ENCODE peak calls at places on chromosomes 6 and 20, in ten cellular contexts. V is GM12878, J is MM.1S, Y is stomach, I is AG09319, E is A549, Z is cardiac fibroblast, N is OCI-LY7, A is psoas muscle, O is fibroblast of mammary gland. U is an unnamed sample.

GRCh38 chr20:49187330-49188100 is 619 bp downstream of the STAU1 start:
- DNase-seq in Y (peak; percentile 28), J (peak; percentile 21), E (no peak), O (no peak), A (no peak), I (no peak), Z (no peak), V (no peak), N (peak; percentile 52), U (peak; percentile 71)

GRCh38 chr6:135575629-135576028 is 78.1 kb upstream of the AHI1 start:
- DNase-seq in V (no peak), N (no peak), J (no peak), A (no peak), I (no peak), Z (no peak), O (no peak), E (no peak), Y (no peak), U (no peak)

GRCh38 chr20:49482621-49483017 is at the start of gene KCNB1:
- DNase-seq in E (peak; percentile 31), A (peak; percentile 73), O (peak; percentile 18), V (no peak), Z (peak; percentile 41), N (peak; percentile 19), J (peak; percentile 19), Y (peak; percentile 42), I (no peak), U (peak; percentile 75)

GRCh38 chr6:118263929-118264486 is 284.1 kb upstream of the PLN start:
- DNase-seq in Z (peak; percentile 25), O (peak; percentile 57), V (no peak), I (no peak), A (no peak), Y (no peak), N (peak; percentile 6), J (no peak), E (peak; percentile 5), U (peak; percentile 6)

GRCh38 chr6:4665489-4666417 is 110.5 kb upstream of the CDYL start:
- DNase-seq in A (no peak), V (no peak), Z (peak; percentile 52), N (no peak), E (no peak), J (no peak), I (no peak), Y (no peak), O (peak; percentile 40), U (no peak)

GRCh38 chr6:130076512-130076911 is 58.1 kb downstream of the L3MBTL3 start:
- DNase-seq in Z (peak; percentile 15), O (peak; percentile 19), J (no peak), Y (no peak), V (no peak), N (peak; percentile 7), I (no peak), A (no peak), E (no peak), U (no peak)

GRCh38 chr6:684831-685636 is 7.9 kb downstream of the EXOC2 start:
- DNase-seq in N (no peak), J (peak; percentile 66), O (peak; percentile 59), Y (no peak), A (no peak), I (no peak), V (peak; percentile 53), E (no peak), Z (peak; percentile 76), U (peak; percentile 75)

GRCh38 chr20:16485406-16485805 is 87.8 kb downstream of the KIF16B start:
- DNase-seq in V (no peak), I (no peak), Z (no peak), N (no peak), J (no peak), O (peak; percentile 64), A (no peak), Y (no peak), E (no peak), U (no peak)

GRCh38 chr6:28207244-28208179 is 17.6 kb upstream of the ZSCAN9 start:
- DNase-seq in A (no peak), O (peak; percentile 28), Y (no peak), N (no peak), I (no peak), J (peak; percentile 36), V (no peak), E (peak; percentile 17), Z (peak; percentile 37), U (peak; percentile 59)

GRCh38 chr6:83216806-83217205 is 23.6 kb downstream of the RWDD2A start:
- DNase-seq in V (no peak), I (no peak), O (peak; percentile 6), Y (no peak), Z (no peak), A (no peak), E (no peak), N (no peak), J (no peak), U (no peak)

GRCh38 chr20:7843613-7844012 is 96.6 kb downstream of the HAO1 start:
- DNase-seq in V (no peak), J (no peak), Z (peak; percentile 85), E (no peak), A (peak; percentile 50), I (peak; percentile 18), O (peak; percentile 87), N (no peak), Y (no peak), U (no peak)

GRCh38 chr6:15588966-15589634 is 73.7 kb downstream of the DTNBP1 start:
- DNase-seq in V (no peak), O (peak; percentile 84), Z (peak; percentile 61), N (no peak), E (no peak), Y (no peak), A (no peak), J (no peak), I (no peak), U (no peak)

GRCh38 chr20:32623667-32624157 is 38.6 kb upstream of the NOL4L start:
- DNase-seq in J (no peak), A (no peak), O (no peak), Z (no peak), E (no peak), I (no peak), N (no peak), Y (peak; percentile 47), V (no peak), U (no peak)
- TF ChIP-seq CTCF in J (no peak), A (no peak), O (no peak), Z (no peak), E (no peak), I (no peak), N (peak; percentile 28), Y (no peak), V (no peak), U (no peak)

DNA sequence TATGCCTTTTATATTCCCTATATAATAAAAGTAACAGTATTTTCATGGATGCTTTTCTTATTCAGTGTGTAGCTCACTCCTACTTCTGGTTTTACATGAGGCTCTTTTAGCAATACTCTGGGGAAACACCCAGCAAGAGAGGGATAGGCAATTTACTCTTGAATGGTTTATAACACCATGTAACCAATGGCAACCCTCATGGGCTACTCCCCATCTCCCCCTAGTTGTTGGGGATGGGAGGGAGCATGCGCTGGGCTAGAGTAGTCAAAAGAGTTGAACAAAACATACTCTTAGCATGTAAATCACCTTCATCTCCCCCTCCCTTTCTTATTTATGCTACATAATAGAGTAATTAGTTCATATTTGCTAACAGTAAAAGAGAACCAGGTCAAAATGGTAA is 140.1 kb upstream of the LRFN2 start:
- DNase-seq in E (no peak), V (no peak), Y (no peak), Z (no peak), A (no peak), N (no peak), J (no peak), I (no peak), O (no peak), U (no peak)
- TF ChIP-seq CTCF in E (no peak), V (no peak), Y (no peak), Z (no peak), A (no peak), N (peak; percentile 36), J (no peak), I (no peak), O (no peak), U (no peak)

GRCh38 chr6:110672122-110672521 is 143.1 kb downstream of the CDK19 start:
- DNase-seq in Y (no peak), Z (no peak), V (no peak), J (no peak), E (no peak), I (no peak), O (no peak), N (no peak), A (no peak), U (no peak)
- TF ChIP-seq CTCF in Y (no peak), Z (no peak), V (no peak), J (no peak), E (no peak), I (no peak), O (no peak), N (no peak), A (no peak), U (no peak)

GRCh38 chr6:121222656-121223055 is 111.6 kb downstream of the TBC1D32 start:
- DNase-seq in N (peak; percentile 7), A (no peak), J (no peak), I (peak; percentile 8), E (peak; percentile 7), V (no peak), Y (no peak), Z (peak; percentile 67), O (peak; percentile 86), U (no peak)
- TF ChIP-seq CTCF in N (peak; percentile 29), A (no peak), J (no peak), I (peak; percentile 8), E (peak; percentile 26), V (no peak), Y (no peak), Z (no peak), O (peak; percentile 26), U (no peak)

GRCh38 chr6:92777146-92777740 is 642.1 kb downstream of the EPHA7 start:
- DNase-seq in A (no peak), N (peak; percentile 57), Z (peak; percentile 3), O (peak; percentile 0), Y (no peak), I (no peak), E (peak; percentile 4), V (no peak), J (peak; percentile 65), U (peak; percentile 2)
- TF ChIP-seq CTCF in A (peak; percentile 7), N (peak; percentile 84), Z (no peak), O (peak; percentile 9), Y (no peak), I (no peak), E (no peak), V (peak; percentile 47), J (peak; percentile 71), U (peak; percentile 55)

GRCh38 chr6:25257686-25258348 is 21.4 kb upstream of the CARMIL1 start:
- DNase-seq in V (no peak), I (no peak), Y (no peak), N (no peak), A (no peak), E (no peak), J (no peak), Z (no peak), O (no peak), U (no peak)
- TF ChIP-seq CTCF in V (no peak), I (no peak), Y (no peak), N (no peak), A (no peak), E (no peak), J (no peak), Z (no peak), O (no peak), U (no peak)